ENCODE peak calls at places on chromosomes 5 and 9, in five cellular contexts. A is esophagus squamous epithelium, Z is left ventricle myocardium inferior, Y is lung, Q is cardiac muscle cell. D is an unnamed sample. For H3K27me3 and H3K36me3, the result is how much of the 10 kb centered on the place peaks cover.

GRCh38 chr5:41503321-41503720 is 7.1 kb downstream of the PLCXD3 start:
- DNase-seq in Y (no peak), Z (no peak), A (no peak), Q (no peak), D (no peak)

GRCh38 chr9:124008855-124009834 is 2.4 kb upstream of the LHX2 start:
- DNase-seq in Z (no peak), Y (no peak), Q (no peak), A (no peak), D (no peak)

GRCh38 chr5:84028093-84028492 is 307.4 kb upstream of the HAPLN1 start:
- DNase-seq in Q (peak), Y (no peak), Z (no peak), A (no peak), D (no peak)

GRCh38 chr9:127450170-127450830 is 906 bp downstream of the RPL12 start:
- DNase-seq in Y (no peak), Q (peak), Z (no peak), A (no peak), D (no peak)

GRCh38 chr5:131328536-131329186 is 64.8 kb downstream of the CDC42SE2 start:
- DNase-seq in Z (no peak), Y (no peak), Q (peak), A (no peak), D (no peak)

GRCh38 chr5:80871541-80871961 is 88.6 kb upstream of the RASGRF2 start:
- DNase-seq in Z (no peak), Y (no peak), Q (peak), A (no peak), D (peak)

GRCh38 chr9:90641868-90642558 is 611 bp downstream of the DIRAS2 start:
- DNase-seq in Z (no peak), A (no peak), Y (no peak), Q (no peak), D (no peak)

GRCh38 chr5:155728146-155728856 is 598.7 kb upstream of the SGCD start:
- DNase-seq in A (no peak), Y (no peak), Q (peak), Z (peak), D (peak)

GRCh38 chr5:132258102-132259060 is 885 bp downstream of the PDLIM4 start:
- DNase-seq in Z (no peak), Y (no peak), Q (peak), A (no peak), D (peak)

GRCh38 chr9:22976454-22976853 is 529.8 kb downstream of the DMRTA1 start:
- DNase-seq in Y (no peak), Z (no peak), A (no peak), Q (no peak), D (no peak)

DNA sequence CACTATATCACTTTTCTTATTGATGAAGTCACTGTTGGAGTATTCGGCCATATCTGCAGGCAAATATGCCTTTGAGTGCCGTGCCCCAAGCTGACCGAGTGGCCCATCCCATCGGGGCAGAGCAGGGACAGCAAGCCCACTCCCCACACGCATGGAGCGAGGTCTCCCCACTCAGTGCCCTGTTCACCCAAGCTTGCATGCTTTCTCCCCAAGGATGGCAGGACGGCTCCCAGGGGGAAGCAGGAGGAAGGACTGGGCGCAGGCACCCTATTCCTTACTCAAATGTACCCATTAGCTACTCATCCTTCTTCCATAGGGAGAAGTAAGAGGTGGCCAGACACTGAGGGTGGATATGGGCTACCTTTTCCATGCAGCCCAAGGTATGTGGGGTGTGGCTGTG is 309.0 kb downstream of the IRX1 start:
- DNase-seq in Q (no peak), Z (no peak), A (no peak), Y (no peak), D (no peak)
- H3K27me3 ChIP-seq in Q (under half), Z (under half), A (under half), Y (under half), D (under half)

DNA sequence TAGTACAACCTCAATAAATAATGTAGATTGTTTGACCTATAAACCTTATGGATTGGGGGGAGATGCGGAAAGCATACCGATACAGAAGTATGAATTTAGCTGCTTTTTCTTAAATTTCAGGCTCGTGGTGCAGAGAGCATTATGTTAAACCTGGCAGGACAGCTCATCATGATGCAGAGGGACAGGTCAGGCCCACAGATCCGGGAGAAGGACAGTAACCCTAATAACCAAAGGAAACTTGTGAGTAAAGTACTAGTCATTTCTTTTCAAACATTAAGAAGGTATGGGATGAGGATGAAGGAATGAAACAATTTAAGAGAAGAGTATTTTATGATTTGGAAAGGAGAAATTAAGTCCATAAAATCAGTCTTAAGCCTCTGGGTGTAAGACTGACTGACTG is 70.5 kb downstream of the ERMP1 start:
- DNase-seq in A (no peak), Y (no peak), Q (no peak), Z (no peak), D (no peak)
- H3K36me3 ChIP-seq in A (under half), Y (under half), Q (half or more), Z (half or more), D (under half)

DNA sequence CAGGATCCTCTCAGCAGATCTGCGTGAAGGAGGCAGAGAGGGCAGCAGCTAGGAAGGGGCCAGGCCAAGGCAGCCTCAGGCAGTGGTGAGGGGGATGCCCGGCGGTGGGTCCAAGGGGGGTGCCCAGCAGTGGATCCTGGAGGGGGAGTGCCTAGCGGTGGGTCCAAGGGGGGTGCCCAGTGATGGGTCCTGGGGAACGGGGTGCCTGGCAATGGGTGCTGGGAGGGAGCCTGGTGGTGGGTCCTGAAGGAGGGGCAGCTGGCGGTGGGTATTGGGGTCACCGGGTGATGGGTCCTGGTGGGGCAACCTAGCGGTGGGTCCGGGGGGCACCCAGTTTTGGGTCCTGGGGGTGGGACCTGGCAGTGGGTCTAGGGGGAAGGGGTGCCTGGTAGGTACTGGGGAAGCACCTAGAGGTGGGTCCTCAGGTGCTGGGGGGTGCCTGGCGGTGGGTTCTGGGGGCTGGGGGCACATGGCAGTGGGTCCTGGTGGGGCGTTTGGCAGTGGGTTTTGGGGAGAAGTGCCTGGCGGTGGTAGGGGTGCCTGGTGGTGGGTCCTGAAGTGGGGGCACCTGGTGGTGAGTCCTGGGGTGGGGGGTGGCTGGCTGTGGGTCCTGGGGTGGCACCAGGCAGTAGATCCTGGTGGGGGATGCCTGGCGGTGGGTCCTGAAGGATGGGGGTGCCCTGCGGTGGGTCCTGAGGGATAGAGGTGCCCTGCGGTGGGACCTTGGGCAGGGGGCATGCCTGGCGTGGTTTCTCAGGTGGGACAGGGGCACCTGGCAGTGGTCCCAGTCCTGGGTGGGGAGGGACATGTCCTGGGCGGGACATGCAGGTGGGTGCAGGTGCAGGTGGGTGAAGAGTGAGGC is 1.9 kb downstream of the LRRC14B start:
- DNase-seq in Y (no peak), Z (no peak), A (no peak), Q (no peak), D (no peak)
- H3K4me3 ChIP-seq in Y (no peak), Z (peak), A (no peak), Q (no peak), D (no peak)

DNA sequence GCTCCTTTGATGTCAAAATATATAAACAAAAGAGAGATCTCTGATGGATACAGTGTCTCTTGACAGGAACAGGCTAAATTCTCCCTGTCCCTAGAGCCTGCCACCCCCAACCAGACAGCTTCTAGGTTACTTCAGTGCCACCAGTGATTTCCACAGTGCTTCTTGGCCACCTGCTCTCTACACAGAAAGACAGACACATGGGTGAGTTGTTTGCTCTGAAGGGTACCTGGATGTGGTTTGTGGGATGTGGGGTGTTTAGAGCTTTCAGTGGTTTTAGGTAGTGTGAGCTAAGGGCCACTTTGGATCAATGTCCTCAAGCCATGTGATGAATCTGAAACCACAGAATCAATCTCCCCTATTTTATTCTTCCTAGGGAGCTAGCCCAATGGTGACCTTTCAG is 125.4 kb downstream of the ANKRD18B start:
- DNase-seq in Z (no peak), Y (no peak), A (no peak), Q (no peak), D (no peak)
- H3K27me3 ChIP-seq in Z (half or more), Y (under half), A (under half), Q (under half), D (under half)

DNA sequence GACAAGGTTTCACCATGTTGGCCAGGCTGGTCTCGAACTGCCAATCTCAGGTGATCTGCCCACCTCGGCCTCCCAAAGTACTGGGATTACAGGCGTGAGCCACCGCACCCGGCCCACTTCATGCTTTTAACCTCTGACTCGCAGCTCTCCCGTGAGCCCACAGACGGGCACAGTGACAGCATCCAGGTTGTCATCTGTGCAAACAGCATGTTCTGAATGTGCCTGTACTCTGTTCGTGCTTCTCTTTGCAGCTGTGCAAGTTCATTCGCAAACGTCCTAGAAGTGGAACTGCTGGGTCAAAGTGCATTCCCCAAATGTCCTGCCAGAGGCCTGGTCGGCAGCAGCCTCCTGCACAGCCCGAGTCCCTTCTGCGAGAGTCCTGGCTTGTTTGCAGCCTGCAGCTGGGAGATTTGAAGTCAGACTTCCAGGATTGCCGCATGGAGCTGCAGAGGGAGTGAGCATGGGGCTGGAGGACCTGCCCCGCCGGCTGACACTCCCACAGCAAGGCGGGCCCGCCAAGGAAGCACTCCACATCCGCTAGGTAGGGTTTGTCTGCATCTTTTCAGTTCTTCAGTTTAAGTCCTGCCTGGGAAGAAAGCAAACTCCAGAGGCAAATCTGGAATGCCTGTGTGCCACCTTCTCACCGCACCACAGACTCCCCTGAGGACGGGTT is 3.4 kb downstream of the BRD3OS start:
- DNase-seq in Z (no peak), A (no peak), Q (no peak), Y (no peak), D (no peak)
- H3K36me3 ChIP-seq in Z (under half), A (under half), Q (under half), Y (under half), D (under half)